ENCODE peak calls at places on chromosomes 3 and 15, in four cellular contexts. P, J, V and Z are unnamed samples.

GRCh38 chr15:36810656-36811449 is 231.4 kb downstream of the CDIN1 start:
- DNase-seq in P (no peak), J (no peak), V (no peak), Z (no peak)

GRCh38 chr3:179977356-179977755 is 59.4 kb downstream of the PEX5L start:
- DNase-seq in P (no peak), J (no peak), V (no peak), Z (no peak)

GRCh38 chr15:85834651-85835050 is 39.9 kb upstream of the KLHL25 start:
- DNase-seq in P (no peak), J (no peak), V (no peak), Z (no peak)

GRCh38 chr15:56832125-56832524 is 86.3 kb upstream of the TCF12 start:
- DNase-seq in P (no peak), J (no peak), V (no peak), Z (peak; percentile 33)

GRCh38 chr3:66136597-66136996 is 84.2 kb upstream of the SLC25A26 start:
- DNase-seq in P (no peak), J (no peak), V (no peak), Z (no peak)

GRCh38 chr3:178152988-178153387 is 383.2 kb upstream of the KCNMB2 start:
- DNase-seq in P (no peak), J (no peak), V (no peak), Z (no peak)

GRCh38 chr3:59985643-59986200 is 935.9 kb upstream of the CFAP20DC start:
- DNase-seq in P (no peak), J (no peak), V (no peak), Z (no peak)

GRCh38 chr3:71436337-71436736 is 147.2 kb downstream of the FOXP1 start:
- DNase-seq in P (no peak), J (peak; percentile 55), V (no peak), Z (no peak)

GRCh38 chr3:50347187-50347813 is 1.8 kb upstream of the ZMYND10 start:
- DNase-seq in P (peak; percentile 77), J (peak; percentile 31), V (peak; percentile 48), Z (peak; percentile 63)

GRCh38 chr3:44993471-44994205 is 17.6 kb downstream of the EXOSC7 start:
- DNase-seq in P (peak; percentile 82), J (peak; percentile 66), V (no peak), Z (no peak)

GRCh38 chr15:42363942-42364341 is 4.6 kb downstream of the CAPN3 start:
- DNase-seq in P (no peak), J (no peak), V (no peak), Z (no peak)

GRCh38 chr3:138396752-138397410 is 37.5 kb upstream of the ESYT3 start:
- DNase-seq in P (no peak), J (no peak), V (no peak), Z (no peak)

GRCh38 chr3:117526485-117527079 is 817.0 kb downstream of the TUSC7 start:
- DNase-seq in P (no peak), J (no peak), V (no peak), Z (no peak)

GRCh38 chr3:186790261-186790981 is 7.0 kb downstream of the EIF4A2 start:
- DNase-seq in P (no peak), J (peak; percentile 51), V (no peak), Z (no peak)

GRCh38 chr3:14678015-14678503 is 3.1 kb downstream of the C3orf20 start:
- DNase-seq in P (no peak), J (no peak), V (no peak), Z (no peak)

GRCh38 chr15:70375006-70375409 is 277.3 kb upstream of the TLE3 start:
- DNase-seq in P (no peak), J (peak; percentile 49), V (no peak), Z (no peak)

GRCh38 chr3:98730338-98730737 is 32.8 kb upstream of the ST3GAL6 start:
- DNase-seq in P (no peak), J (peak; percentile 38), V (no peak), Z (no peak)

GRCh38 chr3:73024836-73025235 is 28.2 kb downstream of the PPP4R2 start:
- DNase-seq in P (no peak), J (no peak), V (no peak), Z (no peak)

GRCh38 chr15:38868326-38869114 is 303.9 kb upstream of the RASGRP1 start:
- DNase-seq in P (peak; percentile 81), J (peak; percentile 76), V (no peak), Z (no peak)

GRCh38 chr15:100693451-100693850 is 91.1 kb downstream of the ASB7 start:
- DNase-seq in P (no peak), J (no peak), V (no peak), Z (no peak)

GRCh38 chr3:160474416-160474838 is 24.8 kb upstream of the TRIM59 start:
- DNase-seq in P (no peak), J (peak; percentile 64), V (no peak), Z (no peak)

GRCh38 chr15:88542342-88542733 is 4.1 kb downstream of the DET1 start:
- DNase-seq in P (no peak), J (no peak), V (no peak), Z (no peak)

GRCh38 chr15:63703641-63704040 is 106.5 kb downstream of the FBXL22 start:
- DNase-seq in P (no peak), J (no peak), V (no peak), Z (no peak)

GRCh38 chr3:126537116-126537729 is 13.3 kb downstream of the CHST13 start:
- DNase-seq in P (no peak), J (no peak), V (peak; percentile 10), Z (peak; percentile 57)

GRCh38 chr3:121895121-121895520 is 920 bp downstream of the SLC15A2 start:
- DNase-seq in P (no peak), J (no peak), V (no peak), Z (no peak)

GRCh38 chr3:150315711-150316110 is 92.4 kb upstream of the TSC22D2 start:
- DNase-seq in P (no peak), J (no peak), V (no peak), Z (no peak)

GRCh38 chr3:134347516-134347915 is 26.7 kb downstream of the AMOTL2 start:
- DNase-seq in P (no peak), J (no peak), V (no peak), Z (no peak)

GRCh38 chr15:37370938-37371337 is 270.6 kb upstream of the MEIS2 start:
- DNase-seq in P (no peak), J (no peak), V (no peak), Z (no peak)

GRCh38 chr15:76342046-76342381 is 5.4 kb downstream of the ISL2 start:
- DNase-seq in P (no peak), J (no peak), V (no peak), Z (no peak)